ENCODE peak calls at places on chromosomes 2 and 18, in ten cellular contexts. One of them, this sample, is unnamed.

GRCh38 chr2:147045113-147045512 is 799.7 kb upstream of the ACVR2A start:
- DNase-seq in stomach: peak
- DNase-seq in thyroid gland: peak
- DNase-seq in small intestine: peak
- DNase-seq in SJSA1: peak
- DNase-seq in substantia nigra: peak
- DNase-seq in tibial artery: peak
- DNase-seq in HCT116: peak
- DNase-seq in adrenal gland: peak
- DNase-seq in cardiac muscle cell: peak
- DNase-seq in this sample: peak

GRCh38 chr2:189608799-189609422 is 28.3 kb upstream of the SLC40A1 start:
- DNase-seq in cardiac muscle cell: peak
- DNase-seq in substantia nigra: no peak
- DNase-seq in stomach: no peak
- DNase-seq in small intestine: no peak
- DNase-seq in adrenal gland: no peak
- DNase-seq in HCT116: no peak
- DNase-seq in SJSA1: peak
- DNase-seq in tibial artery: no peak
- DNase-seq in thyroid gland: no peak
- DNase-seq in this sample: peak

GRCh38 chr2:169980643-169981042 is 153.4 kb downstream of the UBR3 start:
- DNase-seq in thyroid gland: no peak
- DNase-seq in SJSA1: no peak
- DNase-seq in stomach: no peak
- DNase-seq in adrenal gland: no peak
- DNase-seq in substantia nigra: no peak
- DNase-seq in HCT116: no peak
- DNase-seq in tibial artery: no peak
- DNase-seq in cardiac muscle cell: no peak
- DNase-seq in small intestine: no peak
- DNase-seq in this sample: no peak

GRCh38 chr2:180159921-180160320 is 152.8 kb upstream of the CWC22 start:
- DNase-seq in SJSA1: no peak
- DNase-seq in HCT116: no peak
- DNase-seq in adrenal gland: no peak
- DNase-seq in small intestine: no peak
- DNase-seq in tibial artery: no peak
- DNase-seq in thyroid gland: no peak
- DNase-seq in stomach: no peak
- DNase-seq in substantia nigra: no peak
- DNase-seq in cardiac muscle cell: no peak
- DNase-seq in this sample: no peak

GRCh38 chr2:16218161-16218560 is 277.8 kb downstream of the MYCN start:
- DNase-seq in tibial artery: no peak
- DNase-seq in substantia nigra: no peak
- DNase-seq in cardiac muscle cell: no peak
- DNase-seq in small intestine: no peak
- DNase-seq in stomach: no peak
- DNase-seq in adrenal gland: no peak
- DNase-seq in thyroid gland: no peak
- DNase-seq in HCT116: no peak
- DNase-seq in SJSA1: no peak
- DNase-seq in this sample: no peak

GRCh38 chr2:208363485-208363884 is 43.1 kb upstream of the PTH2R start:
- DNase-seq in tibial artery: no peak
- DNase-seq in cardiac muscle cell: peak
- DNase-seq in adrenal gland: no peak
- DNase-seq in stomach: no peak
- DNase-seq in small intestine: no peak
- DNase-seq in HCT116: no peak
- DNase-seq in thyroid gland: no peak
- DNase-seq in substantia nigra: no peak
- DNase-seq in SJSA1: peak
- DNase-seq in this sample: peak

GRCh38 chr2:89829828-89830227 is 1138.4 kb downstream of the RPIA start:
- DNase-seq in adrenal gland: no peak
- DNase-seq in SJSA1: no peak
- DNase-seq in HCT116: no peak
- DNase-seq in stomach: no peak
- DNase-seq in thyroid gland: no peak
- DNase-seq in substantia nigra: no peak
- DNase-seq in cardiac muscle cell: no peak
- DNase-seq in small intestine: no peak
- DNase-seq in tibial artery: no peak
- DNase-seq in this sample: no peak

GRCh38 chr2:46117994-46118393 is 179.2 kb upstream of the EPAS1 start:
- DNase-seq in HCT116: no peak
- DNase-seq in stomach: no peak
- DNase-seq in cardiac muscle cell: no peak
- DNase-seq in thyroid gland: no peak
- DNase-seq in small intestine: no peak
- DNase-seq in tibial artery: no peak
- DNase-seq in adrenal gland: no peak
- DNase-seq in substantia nigra: no peak
- DNase-seq in SJSA1: no peak
- DNase-seq in this sample: no peak

GRCh38 chr2:132586835-132587234 is 83.2 kb downstream of the LYPD1 start:
- DNase-seq in adrenal gland: no peak
- DNase-seq in thyroid gland: no peak
- DNase-seq in stomach: no peak
- DNase-seq in HCT116: no peak
- DNase-seq in substantia nigra: no peak
- DNase-seq in cardiac muscle cell: no peak
- DNase-seq in small intestine: no peak
- DNase-seq in SJSA1: no peak
- DNase-seq in tibial artery: no peak
- DNase-seq in this sample: no peak

GRCh38 chr2:190466819-190467444 is 58.8 kb downstream of the MFSD6 start:
- DNase-seq in cardiac muscle cell: no peak
- DNase-seq in thyroid gland: no peak
- DNase-seq in small intestine: no peak
- DNase-seq in HCT116: no peak
- DNase-seq in SJSA1: peak
- DNase-seq in adrenal gland: no peak
- DNase-seq in stomach: no peak
- DNase-seq in substantia nigra: no peak
- DNase-seq in tibial artery: no peak
- DNase-seq in this sample: peak

GRCh38 chr2:188746727-188747126 is 227.4 kb upstream of the COL3A1 start:
- DNase-seq in adrenal gland: no peak
- DNase-seq in tibial artery: no peak
- DNase-seq in substantia nigra: no peak
- DNase-seq in thyroid gland: no peak
- DNase-seq in small intestine: no peak
- DNase-seq in stomach: no peak
- DNase-seq in SJSA1: no peak
- DNase-seq in cardiac muscle cell: no peak
- DNase-seq in HCT116: no peak
- DNase-seq in this sample: peak

GRCh38 chr2:170214309-170214902 is 36.5 kb downstream of the MYO3B start:
- DNase-seq in SJSA1: no peak
- DNase-seq in adrenal gland: no peak
- DNase-seq in HCT116: no peak
- DNase-seq in tibial artery: no peak
- DNase-seq in thyroid gland: no peak
- DNase-seq in substantia nigra: no peak
- DNase-seq in small intestine: no peak
- DNase-seq in stomach: no peak
- DNase-seq in cardiac muscle cell: no peak
- DNase-seq in this sample: no peak

GRCh38 chr18:49728542-49728941 is 84.8 kb downstream of the ACAA2 start:
- DNase-seq in HCT116: peak
- DNase-seq in adrenal gland: peak
- DNase-seq in SJSA1: peak
- DNase-seq in stomach: peak
- DNase-seq in thyroid gland: peak
- DNase-seq in tibial artery: no peak
- DNase-seq in cardiac muscle cell: peak
- DNase-seq in small intestine: peak
- DNase-seq in substantia nigra: no peak
- DNase-seq in this sample: peak

GRCh38 chr2:96668771-96669170 is 26.2 kb downstream of the FER1L5 start:
- DNase-seq in substantia nigra: no peak
- DNase-seq in small intestine: no peak
- DNase-seq in stomach: no peak
- DNase-seq in cardiac muscle cell: no peak
- DNase-seq in thyroid gland: no peak
- DNase-seq in adrenal gland: no peak
- DNase-seq in HCT116: no peak
- DNase-seq in tibial artery: no peak
- DNase-seq in SJSA1: no peak
- DNase-seq in this sample: no peak

DNA sequence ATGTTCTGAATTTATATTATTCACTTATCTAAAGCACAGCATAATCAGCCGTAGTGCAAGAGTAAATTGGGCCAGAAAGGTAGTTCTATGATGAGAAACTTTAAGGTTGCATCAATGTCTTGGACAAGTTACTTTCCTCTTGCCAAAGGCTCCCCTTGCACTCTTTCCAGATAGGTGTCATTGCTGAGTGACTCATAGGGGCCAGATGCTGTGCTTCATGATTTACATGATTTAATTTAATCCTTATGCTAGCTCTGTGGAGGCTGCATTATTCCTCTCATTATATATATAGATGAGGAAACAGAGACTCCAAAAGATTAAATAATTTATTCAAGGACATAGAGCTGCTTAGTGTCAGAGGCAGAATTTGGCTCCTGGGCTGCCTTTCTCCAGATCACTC is 5.0 kb downstream of the CFAP221 start:
- DNase-seq in SJSA1: no peak
- DNase-seq in substantia nigra: no peak
- DNase-seq in adrenal gland: peak
- DNase-seq in cardiac muscle cell: peak
- DNase-seq in thyroid gland: no peak
- DNase-seq in tibial artery: no peak
- DNase-seq in HCT116: no peak
- DNase-seq in stomach: no peak
- DNase-seq in small intestine: no peak
- DNase-seq in this sample: peak
- H3K27ac ChIP-seq in SJSA1: no peak
- H3K27ac ChIP-seq in substantia nigra: no peak
- H3K27ac ChIP-seq in adrenal gland: no peak
- H3K27ac ChIP-seq in cardiac muscle cell: no peak
- H3K27ac ChIP-seq in thyroid gland: no peak
- H3K27ac ChIP-seq in tibial artery: no peak
- H3K27ac ChIP-seq in HCT116: no peak
- H3K27ac ChIP-seq in stomach: peak
- H3K27ac ChIP-seq in small intestine: no peak
- H3K27ac ChIP-seq in this sample: no peak

GRCh38 chr2:74845991-74846390 is 12.1 kb downstream of the HK2 start:
- DNase-seq in small intestine: no peak
- DNase-seq in substantia nigra: no peak
- DNase-seq in cardiac muscle cell: no peak
- DNase-seq in stomach: no peak
- DNase-seq in HCT116: no peak
- DNase-seq in tibial artery: no peak
- DNase-seq in thyroid gland: no peak
- DNase-seq in adrenal gland: no peak
- DNase-seq in SJSA1: no peak
- DNase-seq in this sample: no peak
- H3K27ac ChIP-seq in small intestine: peak
- H3K27ac ChIP-seq in substantia nigra: no peak
- H3K27ac ChIP-seq in cardiac muscle cell: no peak
- H3K27ac ChIP-seq in stomach: peak
- H3K27ac ChIP-seq in HCT116: peak
- H3K27ac ChIP-seq in tibial artery: peak
- H3K27ac ChIP-seq in thyroid gland: peak
- H3K27ac ChIP-seq in adrenal gland: peak
- H3K27ac ChIP-seq in SJSA1: peak
- H3K27ac ChIP-seq in this sample: peak

DNA sequence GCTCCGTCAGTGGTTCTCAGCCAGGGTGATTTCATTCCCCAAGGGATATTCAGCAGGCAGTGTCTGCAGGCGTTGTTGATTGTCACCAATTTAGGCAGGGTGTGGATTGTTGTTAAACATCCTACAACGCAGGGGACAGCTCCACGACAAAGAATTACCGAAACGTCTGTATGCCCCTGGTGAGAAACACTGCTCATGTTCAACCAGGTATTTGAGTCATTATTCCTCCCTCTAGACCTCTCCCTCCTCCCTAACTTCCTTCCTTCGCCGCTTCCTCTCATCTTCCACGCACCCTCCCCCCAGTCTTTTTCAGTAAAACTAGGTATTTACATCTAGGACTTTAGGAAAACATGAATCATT is 50.8 kb downstream of the NCK2 start:
- DNase-seq in stomach: no peak
- DNase-seq in tibial artery: no peak
- DNase-seq in SJSA1: no peak
- DNase-seq in cardiac muscle cell: no peak
- DNase-seq in substantia nigra: no peak
- DNase-seq in adrenal gland: no peak
- DNase-seq in HCT116: no peak
- DNase-seq in thyroid gland: no peak
- DNase-seq in small intestine: no peak
- DNase-seq in this sample: no peak
- H3K27ac ChIP-seq in stomach: peak
- H3K27ac ChIP-seq in tibial artery: no peak
- H3K27ac ChIP-seq in SJSA1: no peak
- H3K27ac ChIP-seq in cardiac muscle cell: no peak
- H3K27ac ChIP-seq in substantia nigra: no peak
- H3K27ac ChIP-seq in adrenal gland: no peak
- H3K27ac ChIP-seq in HCT116: no peak
- H3K27ac ChIP-seq in thyroid gland: no peak
- H3K27ac ChIP-seq in small intestine: no peak
- H3K27ac ChIP-seq in this sample: no peak

GRCh38 chr2:5939553-5939952 is 247.4 kb downstream of the SOX11 start:
- DNase-seq in HCT116: no peak
- DNase-seq in tibial artery: no peak
- DNase-seq in small intestine: no peak
- DNase-seq in cardiac muscle cell: no peak
- DNase-seq in stomach: no peak
- DNase-seq in adrenal gland: no peak
- DNase-seq in SJSA1: no peak
- DNase-seq in substantia nigra: no peak
- DNase-seq in thyroid gland: no peak
- DNase-seq in this sample: no peak

GRCh38 chr2:5932556-5933469 is 240.6 kb downstream of the SOX11 start:
- DNase-seq in adrenal gland: no peak
- DNase-seq in thyroid gland: peak
- DNase-seq in cardiac muscle cell: no peak
- DNase-seq in substantia nigra: peak
- DNase-seq in SJSA1: no peak
- DNase-seq in small intestine: peak
- DNase-seq in HCT116: no peak
- DNase-seq in tibial artery: no peak
- DNase-seq in stomach: peak
- DNase-seq in this sample: no peak

GRCh38 chr2:5938566-5938896 is 246.3 kb downstream of the SOX11 start:
- DNase-seq in small intestine: no peak
- DNase-seq in HCT116: no peak
- DNase-seq in thyroid gland: no peak
- DNase-seq in adrenal gland: no peak
- DNase-seq in cardiac muscle cell: no peak
- DNase-seq in stomach: peak
- DNase-seq in tibial artery: no peak
- DNase-seq in SJSA1: no peak
- DNase-seq in substantia nigra: no peak
- DNase-seq in this sample: no peak

GRCh38 chr2:5937865-5938565 is 245.8 kb downstream of the SOX11 start:
- DNase-seq in adrenal gland: no peak
- DNase-seq in SJSA1: no peak
- DNase-seq in tibial artery: no peak
- DNase-seq in HCT116: no peak
- DNase-seq in stomach: no peak
- DNase-seq in substantia nigra: no peak
- DNase-seq in small intestine: no peak
- DNase-seq in cardiac muscle cell: no peak
- DNase-seq in thyroid gland: no peak
- DNase-seq in this sample: no peak

GRCh38 chr2:5933669-5934068 is 241.5 kb downstream of the SOX11 start:
- DNase-seq in tibial artery: no peak
- DNase-seq in stomach: no peak
- DNase-seq in SJSA1: no peak
- DNase-seq in cardiac muscle cell: no peak
- DNase-seq in adrenal gland: no peak
- DNase-seq in substantia nigra: no peak
- DNase-seq in thyroid gland: no peak
- DNase-seq in small intestine: no peak
- DNase-seq in HCT116: no peak
- DNase-seq in this sample: no peak
- H3K27ac ChIP-seq in tibial artery: no peak
- H3K27ac ChIP-seq in stomach: no peak
- H3K27ac ChIP-seq in SJSA1: no peak
- H3K27ac ChIP-seq in cardiac muscle cell: no peak
- H3K27ac ChIP-seq in adrenal gland: no peak
- H3K27ac ChIP-seq in substantia nigra: peak
- H3K27ac ChIP-seq in thyroid gland: no peak
- H3K27ac ChIP-seq in small intestine: no peak
- H3K27ac ChIP-seq in HCT116: no peak
- H3K27ac ChIP-seq in this sample: no peak

This sample was measured in mammary epithelial cell.